ENCODE peak calls at places on chromosome 6, in four cellular contexts. P is NCI-H1092, Z is cardiac muscle cell, L is NCI-H1105. V is an unnamed sample.

GRCh38 chr6:108441141-108441540 is 119.6 kb upstream of the FOXO3 start:
- DNase-seq in L (no peak), P (no peak), Z (no peak), V (no peak)

GRCh38 chr6:39451831-39452230 is 129.3 kb upstream of the KCNK16 start:
- DNase-seq in Z (no peak), L (no peak), P (no peak), V (no peak)

GRCh38 chr6:71582820-71583219 is 294.2 kb downstream of the OGFRL1 start:
- DNase-seq in L (no peak), P (no peak), Z (no peak), V (no peak)

GRCh38 chr6:7151381-7151780 is 43.6 kb downstream of the RREB1 start:
- DNase-seq in P (no peak), Z (no peak), L (no peak), V (no peak)

GRCh38 chr6:88142299-88142668 is 23.9 kb downstream of the CNR1 start:
- DNase-seq in P (no peak), L (no peak), Z (peak; percentile 1), V (no peak)

GRCh38 chr6:107323133-107323785 is 136.1 kb downstream of the PDSS2 start:
- DNase-seq in P (no peak), L (no peak), Z (peak; percentile 22), V (no peak)

GRCh38 chr6:35363293-35363750 is 21.0 kb downstream of the PPARD start:
- DNase-seq in Z (no peak), P (no peak), L (peak; percentile 67), V (no peak)

GRCh38 chr6:88445188-88445958 is 279.2 kb upstream of the CNR1 start:
- DNase-seq in L (no peak), P (no peak), Z (no peak), V (peak; percentile 85)

GRCh38 chr6:38909020-38909730 is 139.4 kb upstream of the GLP1R start:
- DNase-seq in P (no peak), Z (no peak), L (no peak), V (no peak)

GRCh38 chr6:169691260-169691659 is 10.6 kb downstream of the WDR27 start:
- DNase-seq in P (no peak), Z (no peak), L (no peak), V (no peak)

GRCh38 chr6:38192011-38192410 is 372.5 kb downstream of the ZFAND3 start:
- DNase-seq in L (no peak), Z (no peak), P (no peak), V (no peak)

V was measured in NCI-H446 treated with DMSO at 0.1 percent for 48 hours.